ENCODE peak calls at places on chromosomes 11 and 22, in four cellular contexts. J is stimulated activated CD8-positive, alpha-beta memory T cell treated with anti-CD3 and anti-CD28 coated beads, Interleukin-4, amount 100 ng/mL, for 1 hour; Q is KG1; M is stromal cell of bone marrow. F is an unnamed sample.

GRCh38 chr11:44005956-44006355 is 41.8 kb upstream of the ACCSL start:
- DNase-seq in J (no peak), Q (no peak), M (no peak), F (no peak)

GRCh38 chr11:107276057-107276456 is 181.6 kb downstream of the CWF19L2 start:
- DNase-seq in J (no peak), Q (no peak), M (peak), F (no peak)

GRCh38 chr22:30821381-30821780 is 126.7 kb downstream of the OSBP2 start:
- DNase-seq in J (no peak), Q (no peak), M (no peak), F (no peak)

GRCh38 chr11:82756765-82757650 is 23.3 kb upstream of the FAM181B start:
- DNase-seq in J (no peak), Q (no peak), M (no peak), F (no peak)

GRCh38 chr11:111911563-111912401 is at the start of gene CRYAB:
- DNase-seq in J (no peak), Q (no peak), M (peak), F (peak)

GRCh38 chr22:43272869-43273318 is 70.3 kb downstream of the SCUBE1 start:
- DNase-seq in J (no peak), Q (no peak), M (no peak), F (no peak)

GRCh38 chr11:85843929-85844328 is 11.3 kb upstream of the CCDC83 start:
- DNase-seq in J (no peak), Q (no peak), M (no peak), F (no peak)

GRCh38 chr11:112523477-112523876 is 262.8 kb upstream of the PLET1 start:
- DNase-seq in J (no peak), Q (no peak), M (no peak), F (no peak)

GRCh38 chr11:66313321-66314185 is 3.3 kb downstream of the CD248 start:
- DNase-seq in J (no peak), Q (no peak), M (no peak), F (no peak)

GRCh38 chr11:86818466-86819282 is 18.3 kb downstream of the PRSS23 start:
- DNase-seq in J (no peak), Q (peak), M (peak), F (peak)

GRCh38 chr11:114215871-114216803 is 80.1 kb upstream of the NNMT start:
- DNase-seq in J (no peak), Q (no peak), M (no peak), F (no peak)

GRCh38 chr11:63866211-63866610 is 27.3 kb downstream of the MARK2 start:
- DNase-seq in J (peak), Q (peak), M (no peak), F (no peak)